ENCODE peak calls at places on chromosomes 11 and 22, in nine cellular contexts. Q is thoracic aorta; O is right cardiac atrium; G is PC-3; A is K562; F is astrocyte; T is aorta; W is naive thymus-derived CD4-positive, alpha-beta T cell; I is H9. N is an unnamed sample.
A peak's percentile ranks its signal among the peaks of the same experiment; 100 is the strongest.

GRCh38 chr22:36362077-36362476 is 25.7 kb downstream of the MYH9 start:
- DNase-seq in F (no peak), A (no peak), O (no peak), Q (no peak), I (no peak), G (no peak), T (no peak), W (no peak), N (no peak)

GRCh38 chr11:64650923-64651523 is 60.0 kb downstream of the SLC22A12 start:
- DNase-seq in Q (no peak), G (peak; percentile 40), T (no peak), W (no peak), O (no peak), F (no peak), A (peak; percentile 60), I (peak; percentile 60), N (peak; percentile 46)

GRCh38 chr11:44960200-44960845 is 9.6 kb upstream of the TP53I11 start:
- DNase-seq in I (no peak), F (no peak), Q (no peak), G (no peak), O (no peak), A (no peak), T (no peak), W (no peak), N (no peak)

GRCh38 chr11:119267645-119268044 is 49.3 kb downstream of the MCAM start:
- DNase-seq in Q (no peak), O (no peak), I (no peak), W (no peak), G (no peak), T (no peak), F (no peak), A (no peak), N (no peak)

GRCh38 chr11:117723625-117724024 is 73.4 kb downstream of the DSCAML1 start:
- DNase-seq in W (no peak), Q (no peak), O (no peak), T (no peak), F (no peak), G (no peak), I (no peak), A (no peak), N (no peak)

GRCh38 chr11:131423715-131424114 is 53.3 kb downstream of the NTM start:
- DNase-seq in T (no peak), A (no peak), G (peak; percentile 62), Q (no peak), O (no peak), F (peak; percentile 48), W (no peak), I (no peak), N (no peak)

GRCh38 chr11:18455686-18456372 is at the start of gene LDHAL6A:
- DNase-seq in W (no peak), A (peak; percentile 5), T (no peak), F (no peak), G (no peak), O (no peak), Q (no peak), I (peak; percentile 56), N (no peak)

GRCh38 chr22:17121235-17122195 is at the start of gene TMEM121B:
- DNase-seq in I (peak; percentile 95), G (no peak), W (no peak), Q (no peak), T (peak; percentile 84), O (peak; percentile 83), F (peak; percentile 48), A (peak; percentile 41), N (peak; percentile 64)

GRCh38 chr11:65900125-65900898 is at the start of gene FOSL1:
- DNase-seq in A (peak; percentile 97), Q (peak; percentile 77), W (peak; percentile 83), F (peak; percentile 92), G (peak; percentile 99), I (peak; percentile 99), T (peak; percentile 92), O (peak; percentile 93), N (peak; percentile 78)

GRCh38 chr11:91231226-91231625 is 993.4 kb upstream of the FAT3 start:
- DNase-seq in G (no peak), F (no peak), O (no peak), W (no peak), T (no peak), I (no peak), Q (no peak), A (no peak), N (no peak)

GRCh38 chr22:38953577-38954413 is 3.6 kb upstream of the APOBEC3A start:
- DNase-seq in F (no peak), Q (no peak), T (no peak), I (no peak), O (no peak), A (no peak), W (no peak), G (peak; percentile 6), N (no peak)

GRCh38 chr11:37689951-37690350 is 1091.9 kb upstream of the RAG2 start:
- DNase-seq in F (peak; percentile 53), I (no peak), O (no peak), A (no peak), T (no peak), Q (no peak), G (no peak), W (no peak), N (no peak)

GRCh38 chr11:35747638-35748037 is 85.1 kb downstream of the TRIM44 start:
- DNase-seq in Q (no peak), T (no peak), F (no peak), O (no peak), W (no peak), A (no peak), I (no peak), G (no peak), N (no peak)

GRCh38 chr11:82195251-82195650 is 538.4 kb downstream of the FAM181B start:
- DNase-seq in F (no peak), A (no peak), W (no peak), G (no peak), I (no peak), O (no peak), T (no peak), Q (no peak), N (no peak)

GRCh38 chr11:1388763-1389102 is 1.0 kb upstream of the BRSK2 start:
- DNase-seq in Q (no peak), F (no peak), A (no peak), T (no peak), I (no peak), G (no peak), O (no peak), W (no peak), N (peak; percentile 21)
- H3K27ac ChIP-seq in Q (no peak overlapping the region), F (no peak overlapping the region), A (no peak overlapping the region), T (no peak overlapping the region), I (no peak overlapping the region), G (no peak overlapping the region), O (no peak overlapping the region), W (peak overlapping the region; percentile 60), N (no peak overlapping the region)

GRCh38 chr11:76770642-76771445 is 12.3 kb upstream of the TSKU start:
- DNase-seq in I (no peak), G (peak; percentile 92), Q (no peak), T (peak; percentile 45), W (no peak), O (peak; percentile 61), F (peak; percentile 98), A (no peak), N (peak; percentile 77)
- H3K4me1 ChIP-seq in I (peaks cover 2% of the 10 kb centered on the region), G (peaks cover 37% of the 10 kb centered on the region), Q (peaks cover 79% of the 10 kb centered on the region), T (no peaks in the 10 kb centered on the region), W (peaks cover 7% of the 10 kb centered on the region), O (peaks cover 32% of the 10 kb centered on the region), F (peaks cover 47% of the 10 kb centered on the region), A (peaks cover 7% of the 10 kb centered on the region), N (peaks cover 21% of the 10 kb centered on the region)

DNA sequence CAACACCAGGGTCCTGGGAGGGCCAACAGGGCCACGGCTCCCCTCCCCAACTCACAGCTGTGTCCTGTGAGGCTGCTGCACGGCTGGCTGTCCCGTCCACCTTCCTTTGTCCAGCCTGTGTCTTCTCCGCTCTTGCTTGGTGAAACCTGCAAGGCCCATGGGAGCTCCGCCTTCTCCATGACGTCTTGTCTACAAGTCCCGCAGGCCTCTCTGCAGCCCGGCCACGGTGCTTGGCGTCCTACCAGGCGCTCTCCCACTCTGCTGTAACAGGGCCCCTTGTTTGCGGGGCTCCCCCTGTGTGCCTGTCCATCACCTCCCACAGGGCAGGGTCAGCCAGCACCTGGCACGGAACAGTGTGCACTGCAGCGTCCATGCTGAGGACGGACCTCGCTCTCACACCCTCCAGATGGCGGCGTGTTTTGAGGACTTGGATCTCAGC is 866.8 kb downstream of the TBC1D22A start:
- DNase-seq in T (no peak), F (no peak), Q (no peak), A (no peak), O (no peak), I (no peak), W (no peak), G (no peak), N (no peak)
- H3K9me3 ChIP-seq in T (no peaks in the 10 kb centered on the region), F (peaks cover 21% of the 10 kb centered on the region), Q (no peaks in the 10 kb centered on the region), A (peaks cover 4% of the 10 kb centered on the region), O (no peaks in the 10 kb centered on the region), I (no peaks in the 10 kb centered on the region), W (no peaks in the 10 kb centered on the region), G (no peaks in the 10 kb centered on the region), N (peaks cover 4% of the 10 kb centered on the region)

GRCh38 chr11:1567721-1568100 is 4.4 kb downstream of the DUSP8 start:
- DNase-seq in G (no peak), I (peak; percentile 24), W (peak; percentile 11), A (no peak), Q (no peak), O (no peak), T (no peak), F (no peak), N (no peak)

GRCh38 chr11:1568451-1568911 is 3.6 kb downstream of the DUSP8 start:
- DNase-seq in I (peak; percentile 84), O (no peak), Q (no peak), F (no peak), G (no peak), W (peak; percentile 28), T (peak; percentile 44), A (no peak), N (no peak)

GRCh38 chr11:1570531-1570895 is 1.6 kb downstream of the DUSP8 start:
- DNase-seq in I (no peak), A (no peak), O (no peak), F (no peak), W (no peak), T (no peak), Q (no peak), G (no peak), N (no peak)

GRCh38 chr11:1570001-1570453 is 2.0 kb downstream of the DUSP8 start:
- DNase-seq in T (no peak), Q (no peak), A (no peak), I (peak; percentile 25), F (no peak), G (no peak), W (no peak), O (no peak), N (no peak)

GRCh38 chr11:1569251-1569780 is 2.8 kb downstream of the DUSP8 start:
- DNase-seq in T (no peak), I (no peak), O (no peak), A (no peak), G (no peak), F (no peak), W (peak; percentile 11), Q (no peak), N (no peak)
- H3K27ac ChIP-seq in T (no peak overlapping the region), I (no peak overlapping the region), O (no peak overlapping the region), A (no peak overlapping the region), G (no peak overlapping the region), F (no peak overlapping the region), W (no peak overlapping the region), Q (no peak overlapping the region), N (no peak overlapping the region)

GRCh38 chr11:47372422-47372821 is 5.9 kb downstream of the SPI1 start:
- DNase-seq in W (no peak), F (no peak), I (no peak), G (no peak), T (no peak), O (no peak), A (no peak), Q (no peak), N (no peak)
- H3K4me1 ChIP-seq in W (no peaks in the 10 kb centered on the region), F (peaks cover 6% of the 10 kb centered on the region), I (no peaks in the 10 kb centered on the region), G (peaks cover 9% of the 10 kb centered on the region), T (no peaks in the 10 kb centered on the region), O (no peaks in the 10 kb centered on the region), A (peaks cover 25% of the 10 kb centered on the region), Q (no peaks in the 10 kb centered on the region), N (peaks cover under 1% of the 10 kb centered on the region)